ENCODE peak calls at places on chromosomes 12 and 14, in four cellular contexts. N is gastrocnemius medialis, Z is esophagus squamous epithelium, K is HepG2. A is an unnamed sample. For H3K4me1, the result is how much of the 10 kb centered on the place peaks cover.

GRCh38 chr14:85573406-85573805 is 43.5 kb downstream of the FLRT2 start:
- DNase-seq in N (peak), Z (no peak), K (no peak), A (no peak)

GRCh38 chr12:109989380-109989779 is 6.8 kb downstream of the GIT2 start:
- DNase-seq in N (no peak), Z (no peak), K (no peak), A (no peak)

GRCh38 chr12:117090816-117091711 is 8.2 kb downstream of the TESC start:
- DNase-seq in N (no peak), Z (no peak), K (peak), A (no peak)

GRCh38 chr14:32366995-32367394 is 37.9 kb downstream of the AKAP6 start:
- DNase-seq in N (no peak), Z (no peak), K (no peak), A (no peak)

GRCh38 chr14:58243790-58244555 is 670 bp upstream of the PSMA3 start:
- DNase-seq in N (no peak), Z (no peak), K (peak), A (peak)

GRCh38 chr14:61573748-61574513 is 121.4 kb upstream of the HIF1A start:
- DNase-seq in N (no peak), Z (no peak), K (no peak), A (no peak)

GRCh38 chr12:51938744-51939143 is 12.8 kb upstream of the ACVR1B start:
- DNase-seq in N (no peak), Z (no peak), K (no peak), A (no peak)

GRCh38 chr12:49824886-49825285 is 3.3 kb downstream of the NCKAP5L start:
- DNase-seq in N (no peak), Z (no peak), K (no peak), A (no peak)

GRCh38 chr12:59657266-59657665 is 61.4 kb downstream of the SLC16A7 start:
- DNase-seq in N (no peak), Z (no peak), K (no peak), A (no peak)

GRCh38 chr12:108586306-108586705 is 11.6 kb downstream of the TMEM119 start:
- DNase-seq in N (no peak), Z (no peak), K (no peak), A (no peak)

GRCh38 chr12:30843211-30843610 is 83.3 kb upstream of the TSPAN11 start:
- DNase-seq in N (no peak), Z (no peak), K (no peak), A (no peak)

GRCh38 chr12:4031703-4032291 is 158.6 kb upstream of the PARP11 start:
- DNase-seq in N (no peak), Z (no peak), K (no peak), A (peak)

GRCh38 chr12:18391136-18391535 is 129.8 kb downstream of the PIK3C2G start:
- DNase-seq in N (no peak), Z (no peak), K (no peak), A (no peak)

GRCh38 chr12:24047345-24047744 is 97.9 kb upstream of the SOX5 start:
- DNase-seq in N (no peak), Z (no peak), K (no peak), A (no peak)

GRCh38 chr12:86663173-86663572 is 407.0 kb upstream of the MGAT4C start:
- DNase-seq in N (no peak), Z (no peak), K (no peak), A (no peak)

GRCh38 chr14:85527006-85527405 is 2.9 kb upstream of the FLRT2 start:
- DNase-seq in N (no peak), Z (no peak), K (no peak), A (no peak)

GRCh38 chr12:52319097-52319496 is 2.1 kb downstream of the KRT83 start:
- DNase-seq in N (no peak), Z (no peak), K (no peak), A (no peak)

GRCh38 chr12:126797525-126797924 is 1469.4 kb upstream of the TMEM132C start:
- DNase-seq in N (no peak), Z (no peak), K (no peak), A (no peak)

GRCh38 chr12:47819902-47820630 is at the start of gene HDAC7:
- DNase-seq in N (peak), Z (no peak), K (peak), A (peak)

GRCh38 chr14:41606249-41607118 is at the start of gene LRFN5:
- DNase-seq in N (no peak), Z (no peak), K (no peak), A (peak)

GRCh38 chr14:105092912-105093425 is 27.7 kb upstream of the GPR132 start:
- DNase-seq in N (no peak), Z (no peak), K (no peak), A (peak)

GRCh38 chr12:12718382-12718761 is 1.2 kb downstream of the CDKN1B start:
- DNase-seq in N (no peak), Z (no peak), K (no peak), A (no peak)

GRCh38 chr14:46058964-46059580 is 592.5 kb downstream of the RPL10L start:
- DNase-seq in N (no peak), Z (no peak), K (no peak), A (no peak)

GRCh38 chr14:93262446-93262845 is 55.4 kb downstream of the UBR7 start:
- DNase-seq in N (no peak), Z (no peak), K (no peak), A (no peak)

GRCh38 chr12:131505561-131505960 is 205.3 kb upstream of the SFSWAP start:
- DNase-seq in N (no peak), Z (no peak), K (no peak), A (no peak)

GRCh38 chr14:106556665-106557289 is 1030.4 kb downstream of the TMEM121 start:
- DNase-seq in N (no peak), Z (no peak), K (peak), A (peak)

GRCh38 chr12:76029982-76030377 is 1.6 kb downstream of the PHLDA1 start:
- DNase-seq in N (no peak), Z (no peak), K (no peak), A (peak)

GRCh38 chr12:54048694-54049093 is 4.9 kb upstream of the HOXC4 start:
- DNase-seq in N (no peak), Z (no peak), K (no peak), A (no peak)
- H3K27ac ChIP-seq in N (no peak), Z (no peak), K (no peak), A (no peak)

GRCh38 chr14:22558221-22558913 is 30.7 kb downstream of the DAD1 start:
- DNase-seq in N (no peak), Z (no peak), K (peak), A (peak)

GRCh38 chr14:22560638-22561365 is 28.2 kb downstream of the DAD1 start:
- DNase-seq in N (no peak), Z (no peak), K (peak), A (no peak)

GRCh38 chr14:22556990-22557623 is 31.9 kb downstream of the DAD1 start:
- DNase-seq in N (peak), Z (no peak), K (peak), A (peak)

GRCh38 chr14:22557846-22558220 is 31.2 kb downstream of the DAD1 start:
- DNase-seq in N (no peak), Z (no peak), K (no peak), A (no peak)

GRCh38 chr14:22559041-22559440 is 30.0 kb downstream of the DAD1 start:
- DNase-seq in N (no peak), Z (no peak), K (no peak), A (no peak)
- H3K4me1 ChIP-seq in N (under half), Z (under half), K (half or more), A (under half)

GRCh38 chr12:133058203-133059125 is 21.2 kb downstream of the ZNF84 start:
- DNase-seq in N (no peak), Z (no peak), K (no peak), A (no peak)

GRCh38 chr12:133063556-133063955 is 17.2 kb upstream of the ZNF140 start:
- DNase-seq in N (no peak), Z (no peak), K (no peak), A (no peak)

GRCh38 chr12:133057446-133057845 is 20.1 kb downstream of the ZNF84 start:
- DNase-seq in N (no peak), Z (no peak), K (no peak), A (no peak)

GRCh38 chr12:133061954-133062353 is 18.8 kb upstream of the ZNF140 start:
- DNase-seq in N (no peak), Z (no peak), K (no peak), A (no peak)
- H3K4me3 ChIP-seq in N (no peak), Z (no peak), K (no peak), A (no peak)

DNA sequence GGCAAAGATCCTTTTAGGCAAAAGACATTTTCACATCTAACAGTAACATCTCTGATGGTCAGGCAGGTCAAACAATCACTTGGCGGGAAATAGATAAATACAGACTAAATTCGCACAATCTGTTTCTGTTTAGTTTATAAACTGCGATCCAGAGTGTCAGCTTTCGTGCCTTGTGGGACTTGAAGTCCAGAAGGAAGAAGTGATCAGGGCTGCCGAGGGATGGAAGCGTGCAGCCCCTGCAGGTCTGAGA is 245 bp upstream of the BRMS1L start:
- DNase-seq in N (no peak), Z (no peak), K (no peak), A (no peak)
- H3K27ac ChIP-seq in N (peak), Z (peak), K (peak), A (no peak)

DNA sequence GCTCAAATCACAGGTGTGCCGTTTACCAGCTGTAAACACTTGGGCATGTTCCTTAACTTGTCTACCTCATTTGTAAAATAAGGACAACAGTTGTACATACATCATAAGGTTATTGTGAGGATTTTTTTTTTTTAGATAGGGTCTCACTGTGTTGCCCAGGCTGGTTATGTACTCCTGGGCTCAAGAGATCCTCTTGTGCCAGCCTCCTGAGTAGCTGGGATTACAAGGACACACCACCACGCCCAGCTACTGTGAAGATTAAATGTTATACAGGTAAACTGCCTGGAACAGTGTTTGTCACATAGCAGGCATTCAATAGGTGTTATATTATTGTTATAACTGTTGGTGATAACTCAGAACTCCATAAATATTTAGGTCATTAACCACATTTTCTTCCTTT is 12.7 kb downstream of the TMED10 start:
- DNase-seq in N (no peak), Z (no peak), K (no peak), A (no peak)
- H3K4me1 ChIP-seq in N (half or more), Z (under half), K (under half), A (under half)